ENCODE peak calls at places on chromosome 2, in six cellular contexts. X, Z, A, Y, I and D are unnamed samples.

GRCh38 chr2:76862901-76863300 is 659.3 kb downstream of the LRRTM4 start:
- DNase-seq in X (no peak), I (no peak), A (no peak), Z (no peak), Y (no peak), D (no peak)

GRCh38 chr2:205448189-205448588 is 234.1 kb upstream of the NRP2 start:
- DNase-seq in Z (no peak), A (no peak), X (no peak), I (no peak), Y (no peak), D (no peak)

GRCh38 chr2:59174536-59175243 is 933.6 kb upstream of the FANCL start:
- DNase-seq in Z (peak; percentile 15), X (no peak), A (no peak), I (no peak), Y (no peak), D (no peak)

GRCh38 chr2:67013821-67014220 is 383.3 kb upstream of the ETAA1 start:
- DNase-seq in A (no peak), I (no peak), X (no peak), Z (no peak), Y (no peak), D (no peak)

GRCh38 chr2:179825494-179825893 is 35.9 kb downstream of the ZNF385B start:
- DNase-seq in Y (no peak), A (no peak), Z (no peak), X (no peak), I (no peak), D (no peak)

GRCh38 chr2:127404466-127405251 is 13.6 kb upstream of the PROC start:
- DNase-seq in I (no peak), A (no peak), Z (no peak), Y (no peak), X (no peak), D (no peak)

GRCh38 chr2:109105113-109105512 is 23.9 kb upstream of the SH3RF3 start:
- DNase-seq in X (no peak), Z (no peak), A (no peak), Y (no peak), I (no peak), D (no peak)

GRCh38 chr2:2505604-2506003 is 174.5 kb upstream of the MYT1L start:
- DNase-seq in Z (no peak), Y (no peak), X (no peak), A (no peak), I (no peak), D (no peak)

GRCh38 chr2:215698566-215698965 is 262.7 kb upstream of the FN1 start:
- DNase-seq in X (no peak), I (peak; percentile 99), A (no peak), Y (no peak), Z (no peak), D (peak; percentile 98)

GRCh38 chr2:13533524-13533922 is 816.8 kb downstream of the TRIB2 start:
- DNase-seq in Y (no peak), A (no peak), X (no peak), Z (no peak), I (no peak), D (no peak)

GRCh38 chr2:233450854-233451575 is 96.7 kb downstream of the DGKD start:
- DNase-seq in Z (no peak), I (no peak), X (peak; percentile 10), Y (no peak), A (no peak), D (no peak)

GRCh38 chr2:188518391-188518790 is 226.7 kb downstream of the GULP1 start:
- DNase-seq in Y (no peak), X (no peak), Z (no peak), I (no peak), A (no peak), D (no peak)

GRCh38 chr2:82342351-82342750 is 2037.8 kb upstream of the LRRTM1 start:
- DNase-seq in Z (no peak), Y (no peak), I (no peak), X (no peak), A (no peak), D (no peak)

GRCh38 chr2:159010340-159010739 is 41.9 kb downstream of the TANC1 start:
- DNase-seq in Y (no peak), Z (no peak), A (no peak), X (no peak), I (no peak), D (no peak)

GRCh38 chr2:168369087-168369486 is 87.0 kb upstream of the CERS6 start:
- DNase-seq in I (no peak), Z (no peak), A (no peak), X (no peak), Y (no peak), D (no peak)

GRCh38 chr2:99072556-99072955 is 69.0 kb upstream of the C2orf15 start:
- DNase-seq in Z (no peak), I (no peak), X (no peak), Y (no peak), A (no peak), D (no peak)

GRCh38 chr2:568639-568963 is 108.6 kb downstream of the TMEM18 start:
- DNase-seq in X (no peak), Z (no peak), Y (no peak), A (no peak), I (no peak), D (peak; percentile 2)

GRCh38 chr2:569681-570080 is 107.5 kb downstream of the TMEM18 start:
- DNase-seq in X (no peak), Z (no peak), I (no peak), Y (no peak), A (no peak), D (no peak)

GRCh38 chr2:566379-567313 is 110.6 kb downstream of the TMEM18 start:
- DNase-seq in A (no peak), X (no peak), Z (no peak), I (no peak), Y (no peak), D (no peak)

GRCh38 chr2:567496-567864 is 109.7 kb downstream of the TMEM18 start:
- DNase-seq in A (no peak), I (no peak), Y (no peak), Z (no peak), X (no peak), D (no peak)

DNA sequence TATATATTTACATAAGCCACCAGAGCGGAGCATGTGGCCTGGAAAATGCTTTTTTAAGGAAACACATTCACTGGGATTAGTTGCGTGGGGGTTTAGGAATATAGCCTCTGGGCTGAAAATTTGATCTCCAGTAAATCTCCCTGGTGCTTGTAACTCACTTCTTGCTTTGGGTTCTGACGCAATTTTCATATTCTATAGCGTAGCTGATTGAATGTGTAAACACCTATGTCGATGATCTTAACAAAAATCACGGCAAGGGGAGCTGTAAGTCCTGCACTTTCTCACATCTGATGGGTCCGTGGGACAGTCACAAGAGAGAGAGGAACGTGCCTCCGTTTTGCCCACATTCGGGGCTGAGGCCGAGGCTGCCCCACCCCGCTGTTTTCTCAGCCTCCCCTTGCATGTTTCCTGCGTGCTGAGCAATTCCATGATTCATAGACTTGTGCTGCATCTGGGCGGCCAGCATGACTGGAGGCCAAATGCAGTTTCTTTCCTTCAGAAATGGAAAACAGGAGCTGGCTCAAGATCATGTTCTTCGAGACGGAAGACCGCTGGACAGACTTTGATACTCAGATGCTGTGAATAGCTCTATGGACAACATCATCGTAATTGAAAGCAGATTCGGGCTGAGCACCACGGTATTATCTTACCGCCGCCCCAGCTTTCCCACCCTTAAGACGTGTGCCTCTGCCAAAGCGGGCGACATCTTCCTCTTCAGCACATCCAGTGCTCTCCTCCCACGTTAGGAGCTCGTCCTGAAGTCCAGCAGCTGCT is 109.2 kb downstream of the TMEM18 start:
- DNase-seq in Y (no peak), Z (peak; percentile 71), I (peak; percentile 50), A (peak; percentile 44), X (peak; percentile 62), D (peak; percentile 64)
- H3K4me3 ChIP-seq in Y (no peak overlapping the region), Z (peak overlapping the region; percentile 41), I (peak overlapping the region; percentile 31), A (peak overlapping the region; percentile 46), X (no peak overlapping the region), D (peak overlapping the region; percentile 23)

GRCh38 chr2:152763651-152764050 is 45.2 kb downstream of the ARL6IP6 start:
- DNase-seq in X (no peak), Y (no peak), I (no peak), A (no peak), Z (no peak), D (no peak)
- TF ChIP-seq CTCF in X (no peak), Y (no peak), I (no peak), A (no peak), Z (no peak), D (no peak)

DNA sequence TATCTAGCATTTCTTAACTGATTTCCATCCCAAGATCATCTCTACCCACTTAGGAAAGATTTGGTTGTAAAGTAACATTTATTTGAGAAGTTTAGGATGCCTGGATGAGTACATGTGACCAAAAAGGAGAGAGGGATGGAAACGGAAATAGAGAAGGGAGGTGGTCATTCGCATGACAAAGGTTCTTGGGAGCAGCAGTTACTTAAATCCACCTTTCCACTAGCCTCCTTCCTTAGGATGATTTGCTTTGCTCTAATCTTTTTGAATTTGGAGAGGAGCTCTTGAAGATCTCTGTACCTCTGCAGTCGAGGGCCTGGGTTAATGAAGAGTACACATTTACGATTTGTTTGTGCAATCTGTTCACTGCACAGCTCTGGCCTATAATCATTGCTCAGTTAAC is 623.5 kb downstream of the EPHA4 start:
- DNase-seq in Y (no peak), A (no peak), X (no peak), I (no peak), Z (no peak), D (no peak)
- H3K4me3 ChIP-seq in Y (no peak overlapping the region), A (no peak overlapping the region), X (no peak overlapping the region), I (no peak overlapping the region), Z (no peak overlapping the region), D (no peak overlapping the region)

GRCh38 chr2:190338453-190338852 is 4.9 kb upstream of the INPP1 start:
- DNase-seq in A (no peak), Z (no peak), Y (no peak), I (no peak), X (no peak), D (no peak)
- TF ChIP-seq CTCF in A (no peak), Z (no peak), Y (peak; percentile 16), I (no peak), X (no peak), D (no peak)

GRCh38 chr2:236576053-236576452 is 6.4 kb downstream of the ACKR3 start:
- DNase-seq in Y (no peak), X (no peak), Z (no peak), I (no peak), A (no peak), D (no peak)

GRCh38 chr2:236573066-236573929 is 3.7 kb downstream of the ACKR3 start:
- DNase-seq in I (no peak), A (no peak), X (no peak), Z (no peak), Y (no peak), D (no peak)

GRCh38 chr2:236574000-236574399 is 4.4 kb downstream of the ACKR3 start:
- DNase-seq in X (no peak), Z (no peak), A (no peak), Y (no peak), I (no peak), D (no peak)

GRCh38 chr2:236575501-236575900 is 5.9 kb downstream of the ACKR3 start:
- DNase-seq in X (no peak), I (no peak), Y (no peak), Z (no peak), A (no peak), D (no peak)

GRCh38 chr2:236574424-236575145 is 5.0 kb downstream of the ACKR3 start:
- DNase-seq in A (no peak), Y (peak; percentile 75), X (no peak), I (no peak), Z (no peak), D (no peak)
- H3K4me3 ChIP-seq in A (no peak overlapping the region), Y (no peak overlapping the region), X (peak overlapping the region; percentile 36), I (no peak overlapping the region), Z (no peak overlapping the region), D (no peak overlapping the region)

GRCh38 chr2:224956706-224957105 is 85.6 kb downstream of the DOCK10 start:
- DNase-seq in X (no peak), I (no peak), Y (no peak), Z (no peak), A (no peak), D (no peak)
- TF ChIP-seq CTCF in X (no peak), I (no peak), Y (no peak), Z (no peak), A (no peak), D (no peak)

GRCh38 chr2:128801581-128801980 is 482.9 kb upstream of the HS6ST1 start:
- DNase-seq in A (no peak), I (no peak), Z (no peak), Y (no peak), X (no peak), D (no peak)
- H3K4me3 ChIP-seq in A (no peak overlapping the region), I (no peak overlapping the region), Z (no peak overlapping the region), Y (no peak overlapping the region), X (no peak overlapping the region), D (no peak overlapping the region)